ENCODE peak calls at places on chromosomes 16 and 17, in four cellular contexts. A is tibial nerve, D is HCT116, I is left ventricle myocardium inferior. O is an unnamed sample. For H3K9me3, the result is how much of the 10 kb centered on the place peaks cover.

GRCh38 chr17:751269-752001 is 629 bp downstream of the GEMIN4 start:
- DNase-seq in A (no peak), D (no peak), I (peak), O (no peak)

GRCh38 chr17:48153711-48154642 is 46.4 kb downstream of the SNX11 start:
- DNase-seq in A (no peak), D (peak), I (no peak), O (no peak)

GRCh38 chr17:9370464-9370863 is 205.2 kb downstream of the STX8 start:
- DNase-seq in A (no peak), D (no peak), I (no peak), O (no peak)

GRCh38 chr17:65483438-65483837 is 78.0 kb downstream of the AXIN2 start:
- DNase-seq in A (no peak), D (no peak), I (no peak), O (no peak)

GRCh38 chr17:2025220-2025621 is at the start of gene RTN4RL1:
- DNase-seq in A (peak), D (peak), I (peak), O (no peak)

GRCh38 chr16:14056970-14057369 is 14.1 kb upstream of the MRTFB start:
- DNase-seq in A (no peak), D (no peak), I (no peak), O (no peak)

GRCh38 chr16:81279375-81279774 is 35.4 kb upstream of the GAN start:
- DNase-seq in A (no peak), D (no peak), I (no peak), O (no peak)

GRCh38 chr16:87216148-87216823 is 100.9 kb downstream of the C16orf95 start:
- DNase-seq in A (peak), D (no peak), I (no peak), O (no peak)

GRCh38 chr16:88763502-88764053 is 21.4 kb downstream of the PIEZO1 start:
- DNase-seq in A (no peak), D (no peak), I (no peak), O (no peak)

GRCh38 chr17:30812218-30813177 is 12.0 kb downstream of the CRLF3 start:
- DNase-seq in A (no peak), D (no peak), I (no peak), O (no peak)

GRCh38 chr16:81885976-81886586 is 107.0 kb downstream of the PLCG2 start:
- DNase-seq in A (no peak), D (peak), I (no peak), O (no peak)

GRCh38 chr16:86692476-86692875 is 114.1 kb downstream of the FOXL1 start:
- DNase-seq in A (no peak), D (no peak), I (no peak), O (no peak)

GRCh38 chr16:20868890-20869289 is 31.3 kb downstream of the DCUN1D3 start:
- DNase-seq in A (peak), D (no peak), I (peak), O (no peak)

GRCh38 chr17:31726980-31727427 is 132.0 kb downstream of the COPRS start:
- DNase-seq in A (no peak), D (no peak), I (no peak), O (no peak)

GRCh38 chr17:34665803-34666763 is 86.7 kb downstream of the TMEM132E start:
- DNase-seq in A (no peak), D (no peak), I (no peak), O (no peak)

GRCh38 chr17:46810837-46811236 is 7.7 kb downstream of the WNT3 start:
- DNase-seq in A (no peak), D (no peak), I (no peak), O (no peak)

GRCh38 chr16:30157214-30157613 is 26.2 kb upstream of the CORO1A start:
- DNase-seq in A (no peak), D (no peak), I (no peak), O (no peak)

GRCh38 chr17:81682565-81683207 is 911 bp downstream of the ARL16 start:
- DNase-seq in A (no peak), D (no peak), I (no peak), O (no peak)

GRCh38 chr16:68414581-68414980 is 33.7 kb downstream of the SMPD3 start:
- DNase-seq in A (no peak), D (no peak), I (no peak), O (no peak)

GRCh38 chr17:66487933-66488572 is 185.6 kb downstream of the PRKCA start:
- DNase-seq in A (no peak), D (no peak), I (no peak), O (no peak)

GRCh38 chr17:50844117-50844700 is 8.8 kb downstream of the WFIKKN2 start:
- DNase-seq in A (no peak), D (no peak), I (no peak), O (no peak)

GRCh38 chr17:50258647-50259483 is 15.4 kb upstream of the TMEM92 start:
- DNase-seq in A (no peak), D (no peak), I (no peak), O (peak)

DNA sequence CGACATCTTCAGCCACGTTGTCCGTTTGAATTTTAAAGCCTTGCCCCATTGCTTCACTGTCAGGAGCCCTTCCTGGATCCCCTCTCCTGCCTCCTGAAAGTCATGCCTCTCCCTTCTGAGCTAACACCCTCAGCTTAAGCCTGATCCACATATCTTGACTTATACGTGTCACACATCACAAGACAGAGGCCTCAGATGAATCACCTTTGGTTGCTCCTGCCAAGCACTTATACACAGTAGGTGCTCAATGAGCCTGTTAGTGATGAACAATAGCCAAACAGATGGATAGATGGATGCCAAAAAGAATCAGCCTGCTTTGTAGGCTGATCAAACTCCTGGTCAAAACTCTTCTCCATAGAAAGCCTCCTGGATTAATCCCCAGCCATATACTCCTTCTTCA is 31.8 kb downstream of the PITPNM3 start:
- DNase-seq in A (no peak), D (peak), I (no peak), O (no peak)
- H3K27ac ChIP-seq in A (no peak), D (no peak), I (no peak), O (peak)

GRCh38 chr16:35194681-35195080 is 1735.3 kb downstream of the TP53TG3F start:
- DNase-seq in A (peak), D (no peak), I (no peak), O (peak)

GRCh38 chr16:35195864-35196216 is 1736.4 kb downstream of the TP53TG3F start:
- DNase-seq in A (no peak), D (no peak), I (no peak), O (peak)

GRCh38 chr16:35192993-35193392 is 1733.6 kb downstream of the TP53TG3F start:
- DNase-seq in A (no peak), D (no peak), I (no peak), O (peak)

GRCh38 chr16:35195173-35195863 is 1735.9 kb downstream of the TP53TG3F start:
- DNase-seq in A (peak), D (no peak), I (no peak), O (no peak)

DNA sequence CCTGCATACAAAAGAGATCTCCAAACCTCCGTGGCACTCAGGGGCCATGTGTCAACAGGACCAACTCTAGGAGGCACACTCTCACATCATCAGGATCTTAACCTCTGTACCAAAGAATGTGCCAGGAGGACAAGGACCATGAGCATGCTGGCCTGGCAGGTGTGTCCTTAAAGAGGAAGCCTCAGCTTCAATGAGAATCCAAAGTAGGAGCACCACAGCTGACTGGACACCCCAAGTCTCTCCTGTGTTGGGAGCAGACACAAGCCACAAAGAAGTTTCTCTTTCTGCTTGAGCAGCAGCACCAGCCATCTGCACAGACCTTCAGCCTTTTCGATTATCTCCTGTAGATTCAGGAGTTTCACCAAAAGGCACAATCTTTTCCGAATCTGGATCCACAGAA is 1734.5 kb downstream of the TP53TG3F start:
- DNase-seq in A (no peak), D (no peak), I (no peak), O (peak)
- H3K9me3 ChIP-seq in A (under half), D (under half), I (under half), O (under half)

DNA sequence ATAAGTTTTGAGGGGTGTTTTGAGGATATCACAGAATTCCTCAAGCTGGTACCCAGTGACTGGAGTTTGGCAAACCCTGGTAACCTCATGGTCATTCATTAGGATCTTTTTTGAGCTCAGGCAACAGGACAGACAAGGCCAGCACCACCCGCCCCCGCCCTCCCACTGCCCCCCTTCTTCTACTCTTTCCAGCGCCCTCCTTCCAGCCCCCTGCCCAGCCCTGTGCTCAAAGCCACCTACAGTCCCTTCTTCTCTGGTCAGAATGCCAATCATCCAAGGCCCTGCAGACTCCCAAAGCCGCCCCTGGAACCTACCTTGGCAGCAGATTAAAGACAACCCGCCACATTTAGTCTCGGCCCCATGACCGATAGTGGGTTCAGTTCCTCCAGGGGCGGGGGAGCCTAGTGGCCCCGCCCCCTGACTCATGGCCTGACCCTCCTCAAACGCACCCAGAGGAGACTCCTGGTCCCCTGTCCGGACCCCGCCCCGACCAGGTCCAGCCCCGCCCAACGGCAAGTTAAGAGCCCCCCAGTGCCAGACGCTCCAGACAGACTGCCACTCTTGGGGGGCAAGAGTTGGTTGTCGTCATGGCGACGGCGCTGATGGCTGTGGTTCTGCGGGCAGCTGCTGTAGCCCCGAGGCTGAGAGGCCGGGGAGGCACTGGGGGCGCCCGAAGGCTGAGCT is at the start of gene NAGS:
- DNase-seq in A (no peak), D (no peak), I (no peak), O (no peak)
- H3K27ac ChIP-seq in A (peak), D (peak), I (no peak), O (no peak)

DNA sequence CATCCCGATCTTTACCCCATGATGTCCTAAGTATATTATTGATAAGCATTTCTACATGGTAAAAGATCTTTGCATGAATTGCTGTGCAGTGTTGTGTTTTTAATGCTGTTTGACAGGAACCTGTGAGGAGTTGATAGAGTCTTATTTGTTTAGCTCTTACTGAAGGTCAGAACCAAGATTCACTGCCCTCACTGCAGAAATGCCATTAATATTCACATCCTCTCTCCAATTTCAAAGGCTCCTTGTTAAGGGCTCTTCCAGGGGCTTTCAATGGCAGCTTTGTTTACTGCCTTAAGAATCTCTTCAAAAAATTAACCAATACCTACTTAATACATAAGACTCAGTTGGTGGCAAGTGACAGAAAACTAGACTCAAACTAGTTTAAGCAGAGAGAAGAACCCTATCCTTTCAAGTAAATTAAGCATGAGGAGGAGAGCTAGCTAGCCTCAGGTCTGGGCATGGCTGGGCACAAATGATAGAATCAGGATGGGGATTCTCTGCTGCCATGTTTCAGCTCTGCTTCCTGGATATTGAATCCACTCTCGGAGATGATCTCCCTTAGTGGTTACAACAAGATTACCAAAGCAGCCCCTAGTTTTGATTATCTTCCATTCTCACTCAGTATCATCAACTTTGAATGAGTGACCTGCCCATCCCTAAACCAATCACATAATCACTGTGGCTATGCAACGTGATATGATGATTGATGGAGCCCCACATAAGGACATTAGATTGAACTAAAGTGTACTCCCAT is 311.8 kb downstream of the CDH11 start:
- DNase-seq in A (no peak), D (no peak), I (no peak), O (no peak)
- H3K9me3 ChIP-seq in A (under half), D (under half), I (under half), O (under half)

GRCh38 chr16:73813523-73813922 is 483.1 kb upstream of the PSMD7 start:
- DNase-seq in A (no peak), D (no peak), I (no peak), O (no peak)
- H3K27ac ChIP-seq in A (no peak), D (no peak), I (peak), O (no peak)

DNA sequence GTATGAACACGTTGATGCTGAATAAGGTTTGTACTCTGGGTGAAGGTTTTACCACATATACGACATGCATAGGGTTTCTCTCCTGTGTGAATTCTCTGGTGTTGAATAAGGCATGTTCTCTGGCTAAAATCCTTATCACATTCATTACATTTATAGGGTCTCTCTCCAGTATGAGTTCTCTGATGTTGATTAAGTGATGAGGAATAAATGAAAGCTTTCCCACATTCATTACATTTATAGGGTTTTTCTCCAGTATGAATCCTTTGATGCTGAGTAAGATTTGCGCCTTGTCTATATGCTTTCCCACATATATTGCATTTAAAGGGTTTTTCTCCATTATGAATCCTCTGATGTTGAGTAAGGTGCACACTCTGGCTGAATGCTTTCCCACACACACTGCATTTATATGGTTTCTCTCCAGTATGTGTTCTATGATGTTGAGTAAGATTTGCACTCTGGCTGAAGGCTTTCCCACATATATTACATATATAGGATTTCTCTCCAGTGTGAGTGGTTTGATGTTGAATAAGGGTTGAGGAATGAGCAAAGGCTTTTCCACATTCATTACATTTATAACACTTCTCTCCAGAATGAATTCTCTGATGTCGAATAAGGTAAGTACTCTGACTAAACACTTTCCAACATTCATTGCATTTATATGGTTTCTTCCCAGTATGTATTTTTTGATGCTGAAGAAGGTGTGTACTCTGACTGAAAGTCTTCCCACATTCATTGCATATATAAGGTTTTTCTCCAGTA is 16.9 kb downstream of the ZNF287 start:
- DNase-seq in A (no peak), D (no peak), I (no peak), O (no peak)
- H3K9me3 ChIP-seq in A (half or more), D (under half), I (half or more), O (half or more)